ENCODE peak calls at places on chromosomes 7 and 10, in ten cellular contexts. One of them, this sample, is unnamed.

GRCh38 chr10:110498982-110499795 is 1.5 kb downstream of the DUSP5 start:
- DNase-seq in Panc1: no peak
- DNase-seq in stimulated activated CD4-positive, alpha-beta T cell treated with anti-CD3 and anti-CD28 coated beads, Interleukin-4, amount 100 ng/mL, for 1 hour: peak
- DNase-seq in upper lobe of left lung: peak
- DNase-seq in cardiac muscle cell: peak
- DNase-seq in iPS-NIHi11: no peak
- DNase-seq in GM10248: peak
- DNase-seq in ACHN: peak
- DNase-seq in stimulated activated effector memory CD8-positive, alpha-beta T cell treated with anti-CD3 and anti-CD28 coated beads, Interleukin-12 subunit alpha, Interleukin-12 subunit beta, amount 100 ng/mL, for 72 hours: no peak
- DNase-seq in RKO: peak
- DNase-seq in this sample: no peak

GRCh38 chr10:122342293-122343134 is 32.0 kb upstream of the PLEKHA1 start:
- DNase-seq in RKO: peak
- DNase-seq in Panc1: no peak
- DNase-seq in stimulated activated effector memory CD8-positive, alpha-beta T cell treated with anti-CD3 and anti-CD28 coated beads, Interleukin-12 subunit alpha, Interleukin-12 subunit beta, amount 100 ng/mL, for 72 hours: peak
- DNase-seq in iPS-NIHi11: peak
- DNase-seq in ACHN: peak
- DNase-seq in upper lobe of left lung: no peak
- DNase-seq in GM10248: peak
- DNase-seq in stimulated activated CD4-positive, alpha-beta T cell treated with anti-CD3 and anti-CD28 coated beads, Interleukin-4, amount 100 ng/mL, for 1 hour: peak
- DNase-seq in cardiac muscle cell: peak
- DNase-seq in this sample: no peak

GRCh38 chr10:60573342-60573741 is 183.7 kb upstream of the ANK3 start:
- DNase-seq in stimulated activated effector memory CD8-positive, alpha-beta T cell treated with anti-CD3 and anti-CD28 coated beads, Interleukin-12 subunit alpha, Interleukin-12 subunit beta, amount 100 ng/mL, for 72 hours: peak
- DNase-seq in stimulated activated CD4-positive, alpha-beta T cell treated with anti-CD3 and anti-CD28 coated beads, Interleukin-4, amount 100 ng/mL, for 1 hour: peak
- DNase-seq in ACHN: peak
- DNase-seq in GM10248: no peak
- DNase-seq in Panc1: no peak
- DNase-seq in RKO: no peak
- DNase-seq in iPS-NIHi11: peak
- DNase-seq in upper lobe of left lung: no peak
- DNase-seq in cardiac muscle cell: no peak
- DNase-seq in this sample: no peak

GRCh38 chr10:33588974-33589600 is 254.6 kb upstream of the NRP1 start:
- DNase-seq in Panc1: no peak
- DNase-seq in GM10248: no peak
- DNase-seq in stimulated activated effector memory CD8-positive, alpha-beta T cell treated with anti-CD3 and anti-CD28 coated beads, Interleukin-12 subunit alpha, Interleukin-12 subunit beta, amount 100 ng/mL, for 72 hours: no peak
- DNase-seq in RKO: no peak
- DNase-seq in stimulated activated CD4-positive, alpha-beta T cell treated with anti-CD3 and anti-CD28 coated beads, Interleukin-4, amount 100 ng/mL, for 1 hour: no peak
- DNase-seq in cardiac muscle cell: no peak
- DNase-seq in iPS-NIHi11: no peak
- DNase-seq in upper lobe of left lung: no peak
- DNase-seq in ACHN: no peak
- DNase-seq in this sample: no peak

GRCh38 chr10:85600744-85601081 is 765.9 kb downstream of the GRID1 start:
- DNase-seq in GM10248: no peak
- DNase-seq in stimulated activated effector memory CD8-positive, alpha-beta T cell treated with anti-CD3 and anti-CD28 coated beads, Interleukin-12 subunit alpha, Interleukin-12 subunit beta, amount 100 ng/mL, for 72 hours: no peak
- DNase-seq in iPS-NIHi11: no peak
- DNase-seq in ACHN: no peak
- DNase-seq in cardiac muscle cell: no peak
- DNase-seq in Panc1: no peak
- DNase-seq in RKO: no peak
- DNase-seq in upper lobe of left lung: no peak
- DNase-seq in stimulated activated CD4-positive, alpha-beta T cell treated with anti-CD3 and anti-CD28 coated beads, Interleukin-4, amount 100 ng/mL, for 1 hour: no peak
- DNase-seq in this sample: no peak

GRCh38 chr10:129755075-129756020 is 208.7 kb downstream of the EBF3 start:
- DNase-seq in cardiac muscle cell: no peak
- DNase-seq in upper lobe of left lung: no peak
- DNase-seq in RKO: no peak
- DNase-seq in ACHN: no peak
- DNase-seq in stimulated activated effector memory CD8-positive, alpha-beta T cell treated with anti-CD3 and anti-CD28 coated beads, Interleukin-12 subunit alpha, Interleukin-12 subunit beta, amount 100 ng/mL, for 72 hours: no peak
- DNase-seq in stimulated activated CD4-positive, alpha-beta T cell treated with anti-CD3 and anti-CD28 coated beads, Interleukin-4, amount 100 ng/mL, for 1 hour: no peak
- DNase-seq in Panc1: no peak
- DNase-seq in GM10248: no peak
- DNase-seq in iPS-NIHi11: no peak
- DNase-seq in this sample: no peak

GRCh38 chr10:1638889-1639418 is 98.4 kb downstream of the ADARB2 start:
- DNase-seq in upper lobe of left lung: no peak
- DNase-seq in ACHN: peak
- DNase-seq in GM10248: no peak
- DNase-seq in stimulated activated CD4-positive, alpha-beta T cell treated with anti-CD3 and anti-CD28 coated beads, Interleukin-4, amount 100 ng/mL, for 1 hour: no peak
- DNase-seq in stimulated activated effector memory CD8-positive, alpha-beta T cell treated with anti-CD3 and anti-CD28 coated beads, Interleukin-12 subunit alpha, Interleukin-12 subunit beta, amount 100 ng/mL, for 72 hours: no peak
- DNase-seq in cardiac muscle cell: no peak
- DNase-seq in Panc1: no peak
- DNase-seq in RKO: peak
- DNase-seq in iPS-NIHi11: no peak
- DNase-seq in this sample: no peak

GRCh38 chr10:78755877-78756455 is 312.8 kb upstream of the ZMIZ1 start:
- DNase-seq in ACHN: no peak
- DNase-seq in iPS-NIHi11: no peak
- DNase-seq in RKO: no peak
- DNase-seq in cardiac muscle cell: no peak
- DNase-seq in stimulated activated CD4-positive, alpha-beta T cell treated with anti-CD3 and anti-CD28 coated beads, Interleukin-4, amount 100 ng/mL, for 1 hour: no peak
- DNase-seq in stimulated activated effector memory CD8-positive, alpha-beta T cell treated with anti-CD3 and anti-CD28 coated beads, Interleukin-12 subunit alpha, Interleukin-12 subunit beta, amount 100 ng/mL, for 72 hours: no peak
- DNase-seq in GM10248: no peak
- DNase-seq in Panc1: no peak
- DNase-seq in upper lobe of left lung: no peak
- DNase-seq in this sample: no peak

GRCh38 chr10:93198401-93199175 is 124.9 kb downstream of the CYP26A1 start:
- DNase-seq in RKO: no peak
- DNase-seq in iPS-NIHi11: no peak
- DNase-seq in stimulated activated effector memory CD8-positive, alpha-beta T cell treated with anti-CD3 and anti-CD28 coated beads, Interleukin-12 subunit alpha, Interleukin-12 subunit beta, amount 100 ng/mL, for 72 hours: no peak
- DNase-seq in cardiac muscle cell: peak
- DNase-seq in stimulated activated CD4-positive, alpha-beta T cell treated with anti-CD3 and anti-CD28 coated beads, Interleukin-4, amount 100 ng/mL, for 1 hour: no peak
- DNase-seq in GM10248: no peak
- DNase-seq in upper lobe of left lung: no peak
- DNase-seq in ACHN: no peak
- DNase-seq in Panc1: no peak
- DNase-seq in this sample: no peak

GRCh38 chr10:22491931-22492615 is 146.8 kb downstream of the SPAG6 start:
- DNase-seq in stimulated activated effector memory CD8-positive, alpha-beta T cell treated with anti-CD3 and anti-CD28 coated beads, Interleukin-12 subunit alpha, Interleukin-12 subunit beta, amount 100 ng/mL, for 72 hours: no peak
- DNase-seq in stimulated activated CD4-positive, alpha-beta T cell treated with anti-CD3 and anti-CD28 coated beads, Interleukin-4, amount 100 ng/mL, for 1 hour: no peak
- DNase-seq in upper lobe of left lung: no peak
- DNase-seq in iPS-NIHi11: no peak
- DNase-seq in cardiac muscle cell: no peak
- DNase-seq in GM10248: no peak
- DNase-seq in RKO: no peak
- DNase-seq in ACHN: no peak
- DNase-seq in Panc1: no peak
- DNase-seq in this sample: no peak

GRCh38 chr10:28120043-28120749 is 121.3 kb upstream of the ODAD2 start:
- DNase-seq in RKO: no peak
- DNase-seq in ACHN: no peak
- DNase-seq in GM10248: no peak
- DNase-seq in upper lobe of left lung: no peak
- DNase-seq in iPS-NIHi11: no peak
- DNase-seq in cardiac muscle cell: peak
- DNase-seq in stimulated activated CD4-positive, alpha-beta T cell treated with anti-CD3 and anti-CD28 coated beads, Interleukin-4, amount 100 ng/mL, for 1 hour: no peak
- DNase-seq in Panc1: no peak
- DNase-seq in stimulated activated effector memory CD8-positive, alpha-beta T cell treated with anti-CD3 and anti-CD28 coated beads, Interleukin-12 subunit alpha, Interleukin-12 subunit beta, amount 100 ng/mL, for 72 hours: no peak
- DNase-seq in this sample: no peak

GRCh38 chr7:28879105-28879504 is 79.0 kb downstream of the TRIL start:
- DNase-seq in RKO: no peak
- DNase-seq in cardiac muscle cell: no peak
- DNase-seq in GM10248: no peak
- DNase-seq in iPS-NIHi11: no peak
- DNase-seq in stimulated activated CD4-positive, alpha-beta T cell treated with anti-CD3 and anti-CD28 coated beads, Interleukin-4, amount 100 ng/mL, for 1 hour: no peak
- DNase-seq in Panc1: no peak
- DNase-seq in stimulated activated effector memory CD8-positive, alpha-beta T cell treated with anti-CD3 and anti-CD28 coated beads, Interleukin-12 subunit alpha, Interleukin-12 subunit beta, amount 100 ng/mL, for 72 hours: no peak
- DNase-seq in upper lobe of left lung: no peak
- DNase-seq in ACHN: no peak
- DNase-seq in this sample: no peak

GRCh38 chr10:111344804-111345203 is 268.0 kb downstream of the ADRA2A start:
- DNase-seq in stimulated activated effector memory CD8-positive, alpha-beta T cell treated with anti-CD3 and anti-CD28 coated beads, Interleukin-12 subunit alpha, Interleukin-12 subunit beta, amount 100 ng/mL, for 72 hours: no peak
- DNase-seq in RKO: peak
- DNase-seq in iPS-NIHi11: no peak
- DNase-seq in cardiac muscle cell: no peak
- DNase-seq in ACHN: peak
- DNase-seq in Panc1: no peak
- DNase-seq in upper lobe of left lung: no peak
- DNase-seq in GM10248: no peak
- DNase-seq in stimulated activated CD4-positive, alpha-beta T cell treated with anti-CD3 and anti-CD28 coated beads, Interleukin-4, amount 100 ng/mL, for 1 hour: no peak
- DNase-seq in this sample: no peak

GRCh38 chr7:112386619-112387018 is 63.6 kb upstream of the IFRD1 start:
- DNase-seq in RKO: no peak
- DNase-seq in GM10248: no peak
- DNase-seq in upper lobe of left lung: no peak
- DNase-seq in stimulated activated CD4-positive, alpha-beta T cell treated with anti-CD3 and anti-CD28 coated beads, Interleukin-4, amount 100 ng/mL, for 1 hour: no peak
- DNase-seq in cardiac muscle cell: no peak
- DNase-seq in iPS-NIHi11: no peak
- DNase-seq in ACHN: no peak
- DNase-seq in stimulated activated effector memory CD8-positive, alpha-beta T cell treated with anti-CD3 and anti-CD28 coated beads, Interleukin-12 subunit alpha, Interleukin-12 subunit beta, amount 100 ng/mL, for 72 hours: no peak
- DNase-seq in Panc1: no peak
- DNase-seq in this sample: no peak

GRCh38 chr7:156448918-156449317 is 191.7 kb upstream of the RNF32 start:
- DNase-seq in Panc1: no peak
- DNase-seq in ACHN: no peak
- DNase-seq in RKO: no peak
- DNase-seq in cardiac muscle cell: no peak
- DNase-seq in upper lobe of left lung: no peak
- DNase-seq in stimulated activated CD4-positive, alpha-beta T cell treated with anti-CD3 and anti-CD28 coated beads, Interleukin-4, amount 100 ng/mL, for 1 hour: no peak
- DNase-seq in GM10248: no peak
- DNase-seq in iPS-NIHi11: no peak
- DNase-seq in stimulated activated effector memory CD8-positive, alpha-beta T cell treated with anti-CD3 and anti-CD28 coated beads, Interleukin-12 subunit alpha, Interleukin-12 subunit beta, amount 100 ng/mL, for 72 hours: no peak
- DNase-seq in this sample: no peak

GRCh38 chr10:4070171-4070570 is 285.2 kb upstream of the KLF6 start:
- DNase-seq in ACHN: no peak
- DNase-seq in cardiac muscle cell: peak
- DNase-seq in iPS-NIHi11: no peak
- DNase-seq in GM10248: no peak
- DNase-seq in RKO: no peak
- DNase-seq in Panc1: no peak
- DNase-seq in stimulated activated CD4-positive, alpha-beta T cell treated with anti-CD3 and anti-CD28 coated beads, Interleukin-4, amount 100 ng/mL, for 1 hour: no peak
- DNase-seq in stimulated activated effector memory CD8-positive, alpha-beta T cell treated with anti-CD3 and anti-CD28 coated beads, Interleukin-12 subunit alpha, Interleukin-12 subunit beta, amount 100 ng/mL, for 72 hours: no peak
- DNase-seq in upper lobe of left lung: no peak
- DNase-seq in this sample: no peak

GRCh38 chr10:104334965-104335650 is 3.2 kb downstream of the ITPRIP start:
- DNase-seq in Panc1: no peak
- DNase-seq in stimulated activated effector memory CD8-positive, alpha-beta T cell treated with anti-CD3 and anti-CD28 coated beads, Interleukin-12 subunit alpha, Interleukin-12 subunit beta, amount 100 ng/mL, for 72 hours: no peak
- DNase-seq in GM10248: no peak
- DNase-seq in stimulated activated CD4-positive, alpha-beta T cell treated with anti-CD3 and anti-CD28 coated beads, Interleukin-4, amount 100 ng/mL, for 1 hour: no peak
- DNase-seq in RKO: no peak
- DNase-seq in iPS-NIHi11: no peak
- DNase-seq in ACHN: no peak
- DNase-seq in upper lobe of left lung: peak
- DNase-seq in cardiac muscle cell: no peak
- DNase-seq in this sample: no peak

GRCh38 chr7:131830681-131831080 is 274.3 kb upstream of the PODXL start:
- DNase-seq in RKO: no peak
- DNase-seq in GM10248: no peak
- DNase-seq in iPS-NIHi11: no peak
- DNase-seq in cardiac muscle cell: no peak
- DNase-seq in stimulated activated effector memory CD8-positive, alpha-beta T cell treated with anti-CD3 and anti-CD28 coated beads, Interleukin-12 subunit alpha, Interleukin-12 subunit beta, amount 100 ng/mL, for 72 hours: no peak
- DNase-seq in stimulated activated CD4-positive, alpha-beta T cell treated with anti-CD3 and anti-CD28 coated beads, Interleukin-4, amount 100 ng/mL, for 1 hour: no peak
- DNase-seq in upper lobe of left lung: no peak
- DNase-seq in ACHN: no peak
- DNase-seq in Panc1: no peak
- DNase-seq in this sample: no peak

GRCh38 chr10:72254891-72255568 is 18.7 kb upstream of the DDIT4 start:
- DNase-seq in RKO: no peak
- DNase-seq in GM10248: peak
- DNase-seq in upper lobe of left lung: peak
- DNase-seq in iPS-NIHi11: peak
- DNase-seq in stimulated activated CD4-positive, alpha-beta T cell treated with anti-CD3 and anti-CD28 coated beads, Interleukin-4, amount 100 ng/mL, for 1 hour: peak
- DNase-seq in cardiac muscle cell: peak
- DNase-seq in Panc1: no peak
- DNase-seq in ACHN: peak
- DNase-seq in stimulated activated effector memory CD8-positive, alpha-beta T cell treated with anti-CD3 and anti-CD28 coated beads, Interleukin-12 subunit alpha, Interleukin-12 subunit beta, amount 100 ng/mL, for 72 hours: no peak
- DNase-seq in this sample: no peak

GRCh38 chr7:101553771-101554445 is 75.2 kb downstream of the MYL10 start:
- DNase-seq in cardiac muscle cell: no peak
- DNase-seq in GM10248: peak
- DNase-seq in upper lobe of left lung: peak
- DNase-seq in ACHN: no peak
- DNase-seq in stimulated activated CD4-positive, alpha-beta T cell treated with anti-CD3 and anti-CD28 coated beads, Interleukin-4, amount 100 ng/mL, for 1 hour: no peak
- DNase-seq in Panc1: no peak
- DNase-seq in iPS-NIHi11: no peak
- DNase-seq in RKO: no peak
- DNase-seq in stimulated activated effector memory CD8-positive, alpha-beta T cell treated with anti-CD3 and anti-CD28 coated beads, Interleukin-12 subunit alpha, Interleukin-12 subunit beta, amount 100 ng/mL, for 72 hours: no peak
- DNase-seq in this sample: no peak

GRCh38 chr7:155954550-155955366 is 142.5 kb upstream of the SHH start:
- DNase-seq in stimulated activated CD4-positive, alpha-beta T cell treated with anti-CD3 and anti-CD28 coated beads, Interleukin-4, amount 100 ng/mL, for 1 hour: no peak
- DNase-seq in upper lobe of left lung: no peak
- DNase-seq in GM10248: no peak
- DNase-seq in iPS-NIHi11: no peak
- DNase-seq in RKO: no peak
- DNase-seq in stimulated activated effector memory CD8-positive, alpha-beta T cell treated with anti-CD3 and anti-CD28 coated beads, Interleukin-12 subunit alpha, Interleukin-12 subunit beta, amount 100 ng/mL, for 72 hours: no peak
- DNase-seq in ACHN: no peak
- DNase-seq in cardiac muscle cell: no peak
- DNase-seq in Panc1: no peak
- DNase-seq in this sample: no peak

GRCh38 chr10:118870467-118871243 is 115.9 kb upstream of the CACUL1 start:
- DNase-seq in Panc1: no peak
- DNase-seq in stimulated activated effector memory CD8-positive, alpha-beta T cell treated with anti-CD3 and anti-CD28 coated beads, Interleukin-12 subunit alpha, Interleukin-12 subunit beta, amount 100 ng/mL, for 72 hours: no peak
- DNase-seq in ACHN: peak
- DNase-seq in iPS-NIHi11: peak
- DNase-seq in RKO: no peak
- DNase-seq in upper lobe of left lung: peak
- DNase-seq in cardiac muscle cell: peak
- DNase-seq in stimulated activated CD4-positive, alpha-beta T cell treated with anti-CD3 and anti-CD28 coated beads, Interleukin-4, amount 100 ng/mL, for 1 hour: no peak
- DNase-seq in GM10248: no peak
- DNase-seq in this sample: no peak

GRCh38 chr10:101116754-101117153 is 14.3 kb upstream of the TLX1 start:
- DNase-seq in GM10248: no peak
- DNase-seq in RKO: no peak
- DNase-seq in stimulated activated effector memory CD8-positive, alpha-beta T cell treated with anti-CD3 and anti-CD28 coated beads, Interleukin-12 subunit alpha, Interleukin-12 subunit beta, amount 100 ng/mL, for 72 hours: no peak
- DNase-seq in stimulated activated CD4-positive, alpha-beta T cell treated with anti-CD3 and anti-CD28 coated beads, Interleukin-4, amount 100 ng/mL, for 1 hour: no peak
- DNase-seq in ACHN: no peak
- DNase-seq in iPS-NIHi11: no peak
- DNase-seq in upper lobe of left lung: no peak
- DNase-seq in Panc1: no peak
- DNase-seq in cardiac muscle cell: no peak
- DNase-seq in this sample: no peak

GRCh38 chr7:44713680-44714335 is 34.8 kb upstream of the ZMIZ2 start:
- DNase-seq in cardiac muscle cell: no peak
- DNase-seq in upper lobe of left lung: no peak
- DNase-seq in Panc1: no peak
- DNase-seq in stimulated activated effector memory CD8-positive, alpha-beta T cell treated with anti-CD3 and anti-CD28 coated beads, Interleukin-12 subunit alpha, Interleukin-12 subunit beta, amount 100 ng/mL, for 72 hours: no peak
- DNase-seq in RKO: no peak
- DNase-seq in stimulated activated CD4-positive, alpha-beta T cell treated with anti-CD3 and anti-CD28 coated beads, Interleukin-4, amount 100 ng/mL, for 1 hour: no peak
- DNase-seq in iPS-NIHi11: no peak
- DNase-seq in GM10248: no peak
- DNase-seq in ACHN: no peak
- DNase-seq in this sample: no peak

GRCh38 chr7:46391215-46391614 is 470.1 kb upstream of the IGFBP3 start:
- DNase-seq in GM10248: no peak
- DNase-seq in stimulated activated effector memory CD8-positive, alpha-beta T cell treated with anti-CD3 and anti-CD28 coated beads, Interleukin-12 subunit alpha, Interleukin-12 subunit beta, amount 100 ng/mL, for 72 hours: no peak
- DNase-seq in RKO: no peak
- DNase-seq in cardiac muscle cell: no peak
- DNase-seq in iPS-NIHi11: no peak
- DNase-seq in ACHN: no peak
- DNase-seq in upper lobe of left lung: no peak
- DNase-seq in Panc1: no peak
- DNase-seq in stimulated activated CD4-positive, alpha-beta T cell treated with anti-CD3 and anti-CD28 coated beads, Interleukin-4, amount 100 ng/mL, for 1 hour: no peak
- DNase-seq in this sample: no peak

GRCh38 chr10:102641398-102641797 is 2.9 kb upstream of the TRIM8 start:
- DNase-seq in RKO: peak
- DNase-seq in GM10248: no peak
- DNase-seq in ACHN: peak
- DNase-seq in iPS-NIHi11: no peak
- DNase-seq in stimulated activated effector memory CD8-positive, alpha-beta T cell treated with anti-CD3 and anti-CD28 coated beads, Interleukin-12 subunit alpha, Interleukin-12 subunit beta, amount 100 ng/mL, for 72 hours: no peak
- DNase-seq in cardiac muscle cell: no peak
- DNase-seq in stimulated activated CD4-positive, alpha-beta T cell treated with anti-CD3 and anti-CD28 coated beads, Interleukin-4, amount 100 ng/mL, for 1 hour: no peak
- DNase-seq in Panc1: no peak
- DNase-seq in upper lobe of left lung: no peak
- DNase-seq in this sample: no peak

GRCh38 chr7:151856516-151856915 is 20.4 kb downstream of the PRKAG2 start:
- DNase-seq in Panc1: no peak
- DNase-seq in iPS-NIHi11: no peak
- DNase-seq in ACHN: no peak
- DNase-seq in GM10248: no peak
- DNase-seq in stimulated activated CD4-positive, alpha-beta T cell treated with anti-CD3 and anti-CD28 coated beads, Interleukin-4, amount 100 ng/mL, for 1 hour: no peak
- DNase-seq in stimulated activated effector memory CD8-positive, alpha-beta T cell treated with anti-CD3 and anti-CD28 coated beads, Interleukin-12 subunit alpha, Interleukin-12 subunit beta, amount 100 ng/mL, for 72 hours: no peak
- DNase-seq in cardiac muscle cell: no peak
- DNase-seq in upper lobe of left lung: no peak
- DNase-seq in RKO: no peak
- DNase-seq in this sample: no peak

GRCh38 chr10:124992462-124993344 is 50.8 kb downstream of the ZRANB1 start:
- DNase-seq in stimulated activated effector memory CD8-positive, alpha-beta T cell treated with anti-CD3 and anti-CD28 coated beads, Interleukin-12 subunit alpha, Interleukin-12 subunit beta, amount 100 ng/mL, for 72 hours: no peak
- DNase-seq in upper lobe of left lung: peak
- DNase-seq in GM10248: peak
- DNase-seq in iPS-NIHi11: peak
- DNase-seq in RKO: peak
- DNase-seq in cardiac muscle cell: peak
- DNase-seq in stimulated activated CD4-positive, alpha-beta T cell treated with anti-CD3 and anti-CD28 coated beads, Interleukin-4, amount 100 ng/mL, for 1 hour: no peak
- DNase-seq in Panc1: peak
- DNase-seq in ACHN: peak
- DNase-seq in this sample: no peak